ENCODE peak calls at places on chromosomes 12 and 14, in five cellular contexts. I is uterus; O is CD4-positive, CD25-positive, alpha-beta regulatory T cell; P is DND-41; K is small intestine. V is an unnamed sample.

GRCh38 chr12:128940974-128941373 is 87.7 kb downstream of the GLT1D1 start:
- DNase-seq in O (no peak), K (peak; percentile 27), P (no peak), I (no peak), V (no peak)

GRCh38 chr12:1519642-1520041 is 74.7 kb downstream of the FBXL14 start:
- DNase-seq in P (no peak), K (no peak), O (no peak), I (no peak), V (no peak)

GRCh38 chr12:62684586-62685295 is 218.1 kb downstream of the MON2 start:
- DNase-seq in K (no peak), O (no peak), P (no peak), I (peak; percentile 90), V (no peak)

GRCh38 chr12:106418970-106419369 is 61.4 kb downstream of the POLR3B start:
- DNase-seq in O (no peak), P (no peak), K (no peak), I (no peak), V (no peak)

GRCh38 chr12:68349921-68350606 is 17.9 kb upstream of the MDM1 start:
- DNase-seq in I (no peak), P (no peak), K (no peak), O (no peak), V (no peak)

GRCh38 chr14:103207404-103208072 is 84.3 kb downstream of the TNFAIP2 start:
- DNase-seq in O (no peak), P (no peak), I (peak; percentile 56), K (peak; percentile 22), V (no peak)

GRCh38 chr14:67428501-67429031 is 16.6 kb upstream of the PLEK2 start:
- DNase-seq in O (no peak), P (no peak), K (peak; percentile 92), I (no peak), V (no peak)

GRCh38 chr12:75503459-75503858 is 8.0 kb downstream of the KRR1 start:
- DNase-seq in K (no peak), I (no peak), O (no peak), P (no peak), V (no peak)

GRCh38 chr12:54701940-54702592 is 53.9 kb upstream of the DCD start:
- DNase-seq in P (no peak), K (peak; percentile 40), I (no peak), O (peak; percentile 52), V (peak; percentile 47)

GRCh38 chr12:102954143-102954542 is 3.3 kb upstream of the ASCL1 start:
- DNase-seq in P (no peak), I (no peak), O (no peak), K (no peak), V (no peak)

GRCh38 chr12:1611775-1612174 is 17.3 kb upstream of the WNT5B start:
- DNase-seq in K (no peak), I (no peak), P (no peak), O (no peak), V (no peak)

GRCh38 chr14:26597136-26598080 is at the start of gene NOVA1:
- DNase-seq in P (no peak), I (peak; percentile 38), O (no peak), K (no peak), V (no peak)
- H3K9me3 ChIP-seq in P (no peaks in the 10 kb centered on the region), I (no peaks in the 10 kb centered on the region), O (no peaks in the 10 kb centered on the region), K (no peaks in the 10 kb centered on the region), V (no peaks in the 10 kb centered on the region)

DNA sequence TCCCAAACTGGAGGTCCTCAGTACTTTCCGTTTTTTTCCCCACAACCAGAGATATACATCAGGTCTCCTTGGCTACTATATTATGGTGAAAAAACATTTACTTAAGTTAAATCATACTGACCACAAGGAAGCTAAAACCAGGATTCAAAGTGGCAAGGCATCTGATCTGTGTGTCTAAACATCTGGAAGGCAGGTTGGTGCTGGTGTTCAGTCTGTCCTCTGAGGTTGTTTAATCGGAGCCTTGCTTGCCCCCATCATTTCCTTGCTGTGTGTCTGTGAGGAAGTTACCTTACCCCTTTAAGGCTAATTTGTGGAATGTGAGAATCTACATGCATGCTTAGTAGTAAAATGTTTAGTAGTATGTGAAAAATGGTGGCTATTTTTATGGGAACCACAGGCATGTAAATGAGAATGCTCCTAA is 75.6 kb downstream of the GALNT4 start:
- DNase-seq in I (no peak), K (no peak), O (no peak), P (no peak), V (no peak)
- H3K4me1 ChIP-seq in I (no peaks in the 10 kb centered on the region), K (no peaks in the 10 kb centered on the region), O (no peaks in the 10 kb centered on the region), P (no peaks in the 10 kb centered on the region), V (no peaks in the 10 kb centered on the region)

DNA sequence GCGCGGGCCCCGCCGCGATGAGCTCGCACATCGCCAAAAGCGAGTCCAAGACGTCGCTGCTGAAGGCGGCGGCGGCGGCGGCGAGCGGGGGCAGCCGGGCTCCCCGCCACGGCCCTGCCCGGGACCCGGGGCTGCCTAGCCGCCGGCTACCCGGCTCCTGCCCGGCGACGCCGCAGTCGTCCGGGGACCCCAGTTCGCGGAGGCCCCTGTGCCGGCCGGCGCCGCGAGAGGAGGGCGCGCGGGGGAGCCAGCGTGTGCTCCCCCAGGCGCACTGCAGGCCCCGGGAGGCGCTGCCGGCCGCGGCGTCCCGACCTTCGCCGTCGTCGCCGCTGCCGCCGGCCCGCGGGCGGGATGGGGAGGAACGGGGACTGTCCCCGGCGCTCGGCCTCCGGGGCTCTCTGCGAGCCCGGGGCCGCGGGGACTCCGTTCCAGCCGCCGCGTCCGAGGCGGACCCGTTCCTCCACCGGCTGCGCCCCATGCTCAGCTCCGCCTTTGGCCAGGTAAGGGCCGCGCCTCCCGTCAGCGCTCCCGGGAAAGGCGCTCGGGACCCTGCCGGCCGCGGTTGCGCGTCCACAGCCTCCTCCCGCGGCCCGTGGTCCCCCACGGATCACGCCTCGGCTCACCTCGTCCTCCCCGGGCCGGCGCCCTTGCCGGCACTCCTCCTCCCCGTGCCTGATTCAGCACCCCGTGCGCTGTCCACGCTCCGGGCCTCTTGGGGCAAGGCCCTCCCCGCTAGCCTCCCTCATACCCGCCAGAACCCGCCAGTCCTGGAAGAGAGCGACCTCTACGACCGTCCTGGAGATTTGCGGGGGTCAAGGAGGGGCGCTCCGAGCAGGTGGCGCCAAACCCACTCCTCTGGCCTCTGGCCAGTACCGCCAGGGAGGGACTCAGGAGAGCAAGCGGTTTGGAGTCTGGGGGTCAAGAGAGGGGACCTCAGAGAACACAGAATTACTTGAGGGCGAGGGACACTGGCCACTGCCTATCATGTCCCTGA is 711 bp downstream of the CABP1 start:
- DNase-seq in P (peak; percentile 32), O (peak; percentile 52), K (peak; percentile 57), I (no peak), V (peak; percentile 39)
- H3K27me3 ChIP-seq in P (peaks cover 47% of the 10 kb centered on the region), O (peaks cover 38% of the 10 kb centered on the region), K (no peaks in the 10 kb centered on the region), I (peaks cover 31% of the 10 kb centered on the region), V (peaks cover 42% of the 10 kb centered on the region)

DNA sequence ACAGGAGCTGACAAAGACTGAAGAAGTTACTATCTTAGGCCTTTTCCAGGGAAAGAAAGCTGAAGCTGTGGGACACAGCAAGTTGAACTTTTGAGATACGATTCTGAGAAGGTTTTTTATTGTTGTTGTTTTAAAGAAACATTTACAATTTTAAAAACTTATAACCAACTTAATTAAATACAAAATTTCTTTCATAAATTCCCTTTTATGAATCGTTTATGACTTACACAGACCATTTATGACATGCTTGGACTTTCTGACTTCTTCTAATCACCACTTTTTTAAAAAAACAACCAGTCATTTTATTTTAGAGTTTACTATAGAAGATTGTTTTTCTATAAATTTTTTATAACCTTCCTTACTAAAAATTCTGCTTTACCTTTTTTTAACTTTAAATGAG is 68.7 kb downstream of the DHRS2 start:
- DNase-seq in K (no peak), P (no peak), O (no peak), I (no peak), V (no peak)
- H3K9me3 ChIP-seq in K (no peaks in the 10 kb centered on the region), P (peaks cover 26% of the 10 kb centered on the region), O (peaks cover 5% of the 10 kb centered on the region), I (no peaks in the 10 kb centered on the region), V (no peaks in the 10 kb centered on the region)